ENCODE peak calls at places on chromosomes 1 and 21, in six cellular contexts. D is cardiac muscle cell, M is OCI-M1, C is left ventricle myocardium inferior, V is hippocampal formation, N is NCI-H2081. A is an unnamed sample.

GRCh38 chr1:53323316-53323715 is 4.6 kb downstream of the LRP8 start:
- DNase-seq in C (no peak), V (no peak), D (no peak), N (no peak), M (no peak), A (no peak)

GRCh38 chr1:35115459-35116383 is 36.5 kb downstream of the ZMYM1 start:
- DNase-seq in V (no peak), N (no peak), C (no peak), M (no peak), D (no peak), A (no peak)

GRCh38 chr1:59788825-59789224 is 25.9 kb upstream of the HOOK1 start:
- DNase-seq in D (no peak), V (no peak), N (no peak), M (no peak), C (no peak), A (no peak)

GRCh38 chr21:44800103-44800502 is 1.5 kb downstream of the UBE2G2 start:
- DNase-seq in N (peak; percentile 32), M (peak; percentile 25), D (peak; percentile 65), V (no peak), C (no peak), A (no peak)

GRCh38 chr1:69985901-69986439 is 219.4 kb downstream of the LRRC40 start:
- DNase-seq in V (no peak), D (no peak), N (no peak), C (no peak), M (no peak), A (no peak)

GRCh38 chr1:214332950-214333798 is 52.2 kb downstream of the SMYD2 start:
- DNase-seq in N (no peak), C (no peak), D (peak; percentile 73), V (peak; percentile 34), M (peak; percentile 72), A (peak; percentile 35)

GRCh38 chr1:18955442-18956188 is 861 bp downstream of the IFFO2 start:
- DNase-seq in C (no peak), M (peak; percentile 19), D (peak; percentile 59), N (no peak), V (no peak), A (peak; percentile 65)

GRCh38 chr1:214205053-214205452 is 75.9 kb upstream of the SMYD2 start:
- DNase-seq in V (no peak), M (no peak), C (no peak), D (no peak), N (no peak), A (no peak)

GRCh38 chr1:172386046-172386445 is 34.4 kb upstream of the C1orf105 start:
- DNase-seq in M (no peak), D (no peak), C (no peak), N (no peak), V (no peak), A (no peak)

GRCh38 chr1:149884433-149885363 is 14.7 kb upstream of the BOLA1 start:
- DNase-seq in V (peak; percentile 32), M (peak; percentile 92), C (no peak), N (peak; percentile 62), D (peak; percentile 19), A (no peak)

GRCh38 chr1:40232444-40232843 is 15.3 kb upstream of the TMCO2 start:
- DNase-seq in D (no peak), N (no peak), C (no peak), M (no peak), V (no peak), A (no peak)

GRCh38 chr1:239914827-239915231 is 176.9 kb upstream of the FMN2 start:
- DNase-seq in D (peak; percentile 9), C (no peak), N (no peak), M (no peak), V (peak; percentile 36), A (no peak)

GRCh38 chr1:85427844-85428243 is 37.1 kb downstream of the DDAH1 start:
- DNase-seq in C (no peak), D (no peak), N (no peak), V (no peak), M (peak; percentile 24), A (no peak)

GRCh38 chr1:5505944-5506343 is 486.3 kb downstream of the NPHP4 start:
- DNase-seq in V (no peak), D (no peak), N (no peak), M (no peak), C (no peak), A (no peak)

GRCh38 chr1:153345187-153346066 is 3.2 kb downstream of the PGLYRP4 start:
- DNase-seq in N (no peak), M (no peak), V (no peak), C (no peak), D (no peak), A (no peak)

GRCh38 chr21:16322423-16322822 is 592.6 kb downstream of the USP25 start:
- DNase-seq in M (no peak), D (no peak), V (no peak), N (no peak), C (no peak), A (no peak)

GRCh38 chr1:25148673-25149300 is 83.5 kb downstream of the SYF2 start:
- DNase-seq in V (no peak), D (peak; percentile 14), N (no peak), M (peak; percentile 54), C (no peak), A (no peak)

GRCh38 chr1:244325056-244325764 is 126.5 kb downstream of the ADSS2 start:
- DNase-seq in C (no peak), D (no peak), M (peak; percentile 91), N (no peak), V (no peak), A (no peak)

A was measured in mesothelial cell of epicardium.